ENCODE peak calls at places on chromosomes 4 and X, in seven cellular contexts. A is right lobe of liver, N is fibroblast of mammary gland, M is choroid plexus epithelial cell, B is breast epithelium, Z is HFFc6, X is glutamatergic neuron. P is an unnamed sample.

GRCh38 chrX:120251471-120252011 is 929 bp downstream of the ZBTB33 start:
- DNase-seq in A (no peak), N (peak; percentile 14), M (peak; percentile 23), B (peak; percentile 46), Z (peak; percentile 1), X (peak; percentile 16), P (no peak)

GRCh38 chrX:8820910-8821527 is 19.8 kb upstream of the FAM9A start:
- DNase-seq in A (no peak), N (peak; percentile 3), M (peak; percentile 63), B (no peak), Z (no peak), X (no peak), P (no peak)

GRCh38 chrX:115400960-115401359 is 111.4 kb downstream of the LUZP4 start:
- DNase-seq in A (no peak), N (no peak), M (no peak), B (no peak), Z (no peak), X (no peak), P (no peak)

GRCh38 chr4:41622816-41623215 is 84.9 kb downstream of the LIMCH1 start:
- DNase-seq in A (no peak), N (no peak), M (no peak), B (no peak), Z (no peak), X (no peak), P (no peak)

GRCh38 chrX:13357925-13358324 is 38.1 kb upstream of the ATXN3L start:
- DNase-seq in A (no peak), N (no peak), M (peak; percentile 84), B (no peak), Z (peak; percentile 1), X (no peak), P (no peak)

GRCh38 chr4:78610546-78611214 is 59.1 kb downstream of the ANXA3 start:
- DNase-seq in A (no peak), N (peak; percentile 54), M (peak; percentile 63), B (no peak), Z (no peak), X (no peak), P (no peak)

GRCh38 chrX:9825129-9825865 is 39.1 kb downstream of the SHROOM2 start:
- DNase-seq in A (no peak), N (no peak), M (peak; percentile 42), B (no peak), Z (no peak), X (no peak), P (no peak)

GRCh38 chr4:164783966-164784365 is 30.0 kb downstream of the SMIM31 start:
- DNase-seq in A (no peak), N (no peak), M (no peak), B (no peak), Z (no peak), X (no peak), P (no peak)

GRCh38 chrX:40931921-40932320 is 153.3 kb upstream of the USP9X start:
- DNase-seq in A (no peak), N (peak; percentile 30), M (peak; percentile 17), B (no peak), Z (peak; percentile 3), X (no peak), P (no peak)

GRCh38 chr4:62057060-62057459 is 856.9 kb downstream of the ADGRL3 start:
- DNase-seq in A (no peak), N (no peak), M (no peak), B (no peak), Z (no peak), X (no peak), P (no peak)
- TF ChIP-seq CTCF in A (no peak), N (no peak), M (no peak), B (no peak), Z (no peak), X (no peak), P (no peak)

GRCh38 chr4:140641789-140642439 is 73.2 kb upstream of the UCP1 start:
- DNase-seq in A (peak; percentile 77), N (peak; percentile 20), M (peak; percentile 44), B (peak; percentile 80), Z (no peak), X (no peak), P (no peak)
- TF ChIP-seq CTCF in A (peak; percentile 35), N (peak; percentile 11), M (peak; percentile 28), B (peak; percentile 40), Z (no peak), X (no peak), P (no peak)

DNA sequence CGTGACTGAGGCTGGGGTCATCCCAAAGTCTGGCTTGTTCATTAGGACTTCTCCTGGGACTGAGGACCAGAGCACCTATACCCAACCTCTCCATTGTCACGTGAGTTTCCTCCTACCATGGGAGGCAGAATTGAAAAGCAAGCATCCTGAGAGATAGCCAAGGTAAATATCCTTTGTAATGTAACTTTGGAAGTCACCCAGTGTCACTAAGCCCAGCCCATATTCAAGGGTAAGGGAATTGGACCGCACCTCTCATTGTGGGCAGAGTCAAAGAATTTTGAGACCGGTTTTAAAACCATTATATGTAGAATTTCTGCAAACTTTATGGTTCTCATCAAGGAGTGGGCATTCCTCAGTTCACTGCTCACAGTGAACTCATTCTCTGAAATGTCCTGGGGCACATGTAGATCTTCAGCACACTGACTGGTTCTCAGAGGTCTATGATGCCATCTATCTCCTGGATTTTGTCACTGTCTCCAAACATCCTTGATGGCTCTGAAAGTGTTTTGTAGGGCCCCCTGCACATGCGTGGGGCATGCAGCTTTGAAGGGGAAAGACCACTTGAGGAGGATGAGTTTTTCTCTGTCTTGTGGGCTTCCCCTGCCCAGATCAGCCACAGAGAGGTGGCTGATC is 35.3 kb upstream of the CHRNA9 start:
- DNase-seq in A (no peak), N (no peak), M (no peak), B (no peak), Z (peak; percentile 32), X (no peak), P (no peak)
- TF ChIP-seq CTCF in A (no peak), N (no peak), M (no peak), B (no peak), Z (no peak), X (no peak), P (no peak)

DNA sequence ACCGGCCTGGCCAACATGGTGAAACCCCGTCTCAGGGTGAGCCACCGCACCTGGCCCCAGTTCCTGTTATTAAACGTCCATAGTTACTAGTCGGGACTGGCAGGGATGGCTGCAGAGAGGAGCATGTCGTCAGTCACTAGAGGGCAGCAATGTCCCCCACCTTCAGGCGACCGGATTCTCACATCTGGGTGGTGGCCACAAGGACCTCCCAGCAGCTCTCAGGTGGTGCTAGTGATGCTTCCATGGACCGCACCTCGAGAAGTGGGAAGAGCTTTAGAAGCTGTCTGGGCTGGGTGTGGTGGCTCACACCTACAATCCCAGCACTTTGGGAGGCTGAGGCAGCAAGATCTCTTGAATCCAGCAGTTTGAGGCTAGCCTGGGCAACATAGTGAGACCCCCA is 13.3 kb upstream of the IL3RA start:
- DNase-seq in A (peak; percentile 63), N (no peak), M (peak; percentile 22), B (no peak), Z (peak; percentile 36), X (peak; percentile 50), P (no peak)
- TF ChIP-seq CTCF in A (peak; percentile 56), N (no peak), M (peak; percentile 31), B (no peak), Z (peak; percentile 72), X (peak; percentile 16), P (no peak)

DNA sequence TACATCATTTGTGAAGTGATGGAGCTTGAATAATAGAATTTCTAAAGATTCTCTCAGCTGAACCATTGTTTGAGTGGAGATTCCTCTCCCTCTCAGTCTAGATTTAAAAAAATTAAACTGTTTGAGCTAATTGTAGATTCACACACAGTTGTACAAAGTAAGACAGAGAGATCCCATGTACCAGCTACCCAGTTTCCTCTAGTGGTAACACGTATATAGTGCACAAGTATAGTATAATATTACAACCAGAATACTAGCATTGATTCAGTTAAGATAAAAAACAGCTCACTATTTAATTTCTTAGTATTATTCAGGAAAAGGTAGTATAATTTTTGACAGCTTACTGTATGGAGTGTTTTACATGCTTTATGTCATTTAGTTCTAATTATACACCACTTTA is 136.2 kb downstream of the SNCA start:
- DNase-seq in A (no peak), N (no peak), M (no peak), B (no peak), Z (no peak), X (no peak), P (no peak)
- TF ChIP-seq CTCF in A (no peak), N (no peak), M (no peak), B (no peak), Z (peak; percentile 11), X (peak; percentile 16), P (no peak)